ENCODE peak calls at places on chromosomes 12 and 14, in four cellular contexts. E is K562, G is SK-N-SH, U is HepG2. B is an unnamed sample.

GRCh38 chr14:64591809-64592208 is 42.0 kb downstream of the PPP1R36 start:
- DNase-seq in U (no peak), G (no peak), E (no peak), B (no peak)

GRCh38 chr12:26768611-26769603 is 64.1 kb downstream of the ITPR2 start:
- DNase-seq in G (no peak), E (no peak), U (peak), B (no peak)

GRCh38 chr14:52700701-52701172 is 5.4 kb upstream of the ERO1A start:
- DNase-seq in U (peak), E (no peak), G (no peak), B (no peak)

GRCh38 chr12:53219956-53220856 is 11.8 kb downstream of the RARG start:
- DNase-seq in E (peak), G (peak), U (peak), B (no peak)

GRCh38 chr14:104732355-104732804 is 8.4 kb downstream of the ADSS1 start:
- DNase-seq in E (no peak), G (no peak), U (no peak), B (no peak)

GRCh38 chr12:49347307-49348237 is 884 bp downstream of the DNAJC22 start:
- DNase-seq in U (peak), G (peak), E (peak), B (peak)

GRCh38 chr12:79926951-79927350 is 7.9 kb downstream of the PPP1R12A start:
- DNase-seq in G (no peak), U (no peak), E (no peak), B (no peak)

GRCh38 chr12:12999276-12999958 is 648 bp downstream of the HEBP1 start:
- DNase-seq in G (no peak), E (no peak), U (peak), B (no peak)

GRCh38 chr14:34098045-34098984 is 147.4 kb upstream of the EGLN3 start:
- DNase-seq in G (peak), U (peak), E (peak), B (no peak)

GRCh38 chr14:74835607-74836250 is 40.2 kb downstream of the PROX2 start:
- DNase-seq in E (no peak), U (no peak), G (no peak), B (no peak)

GRCh38 chr14:99127651-99128167 is 144.3 kb downstream of the BCL11B start:
- DNase-seq in E (no peak), G (no peak), U (no peak), B (no peak)

GRCh38 chr14:23061995-23062394 is 4.7 kb upstream of the CDH24 start:
- DNase-seq in U (peak), E (no peak), G (no peak), B (no peak)

GRCh38 chr12:9064201-9064814 is 51.4 kb downstream of the A2M start:
- DNase-seq in G (peak), E (no peak), U (peak), B (no peak)

GRCh38 chr12:94230357-94230905 is 82.1 kb downstream of the PLXNC1 start:
- DNase-seq in G (no peak), E (no peak), U (peak), B (no peak)

GRCh38 chr12:112796067-112796466 is 4.5 kb downstream of the RPH3A start:
- DNase-seq in G (no peak), E (no peak), U (no peak), B (no peak)

GRCh38 chr12:66066071-66066928 is 64.2 kb downstream of the LLPH start:
- DNase-seq in G (no peak), U (peak), E (no peak), B (no peak)

GRCh38 chr12:52020539-52021336 is 14.0 kb downstream of the TAMALIN start:
- DNase-seq in G (peak), E (peak), U (peak), B (peak)

GRCh38 chr14:94397899-94398479 is 9.6 kb upstream of the SERPINA1 start:
- DNase-seq in G (no peak), U (no peak), E (no peak), B (no peak)

GRCh38 chr12:127923501-127923900 is 343.5 kb upstream of the TMEM132C start:
- DNase-seq in E (no peak), G (no peak), U (no peak), B (no peak)

GRCh38 chr12:16359512-16360491 is 12.4 kb downstream of the MGST1 start:
- DNase-seq in U (peak), E (peak), G (peak), B (peak)

GRCh38 chr12:58860788-58861240 is 59.5 kb downstream of the LRIG3 start:
- DNase-seq in G (no peak), U (no peak), E (no peak), B (peak)

GRCh38 chr14:76937181-76938091 is 91.1 kb downstream of the IRF2BPL start:
- DNase-seq in U (no peak), E (peak), G (peak), B (no peak)

GRCh38 chr12:21882635-21883034 is 58.6 kb downstream of the ABCC9 start:
- DNase-seq in E (no peak), G (no peak), U (no peak), B (no peak)

GRCh38 chr12:54591001-54591591 is 2.6 kb upstream of the PPP1R1A start:
- DNase-seq in U (no peak), G (no peak), E (no peak), B (no peak)

GRCh38 chr12:32542550-32543229 is 136.4 kb upstream of the DNM1L start:
- DNase-seq in U (no peak), G (no peak), E (no peak), B (no peak)

GRCh38 chr14:44896275-44897040 is 65.3 kb downstream of the KLHL28 start:
- DNase-seq in U (peak), E (no peak), G (no peak), B (no peak)

GRCh38 chr14:74583689-74584434 is 28.2 kb downstream of the LTBP2 start:
- DNase-seq in E (no peak), U (no peak), G (no peak), B (no peak)

GRCh38 chr14:68810173-68811153 is 17.6 kb upstream of the ZFP36L1 start:
- DNase-seq in U (no peak), G (peak), E (no peak), B (no peak)

GRCh38 chr12:71517145-71517846 is 77.7 kb downstream of the LGR5 start:
- DNase-seq in E (no peak), U (no peak), G (no peak), B (no peak)

GRCh38 chr12:124938066-124938465 is 23.6 kb upstream of the UBC start:
- DNase-seq in G (no peak), E (no peak), U (no peak), B (no peak)

GRCh38 chr14:34081576-34082136 is 130.8 kb upstream of the EGLN3 start:
- DNase-seq in E (no peak), G (no peak), U (peak), B (no peak)

GRCh38 chr12:81811066-81811777 is 52.1 kb upstream of the PPFIA2 start:
- DNase-seq in U (no peak), G (no peak), E (no peak), B (no peak)

GRCh38 chr14:65290830-65291229 is 121.7 kb upstream of the FUT8 start:
- DNase-seq in E (no peak), U (peak), G (no peak), B (no peak)

GRCh38 chr12:39574378-39574777 is 45.2 kb downstream of the ABCD2 start:
- DNase-seq in U (no peak), E (no peak), G (no peak), B (no peak)

GRCh38 chr12:107925125-107925524 is 150.6 kb downstream of the ASCL4 start:
- DNase-seq in E (no peak), U (no peak), G (no peak), B (no peak)

GRCh38 chr12:107931761-107932160 is 157.3 kb downstream of the ASCL4 start:
- DNase-seq in G (no peak), U (no peak), E (no peak), B (no peak)

DNA sequence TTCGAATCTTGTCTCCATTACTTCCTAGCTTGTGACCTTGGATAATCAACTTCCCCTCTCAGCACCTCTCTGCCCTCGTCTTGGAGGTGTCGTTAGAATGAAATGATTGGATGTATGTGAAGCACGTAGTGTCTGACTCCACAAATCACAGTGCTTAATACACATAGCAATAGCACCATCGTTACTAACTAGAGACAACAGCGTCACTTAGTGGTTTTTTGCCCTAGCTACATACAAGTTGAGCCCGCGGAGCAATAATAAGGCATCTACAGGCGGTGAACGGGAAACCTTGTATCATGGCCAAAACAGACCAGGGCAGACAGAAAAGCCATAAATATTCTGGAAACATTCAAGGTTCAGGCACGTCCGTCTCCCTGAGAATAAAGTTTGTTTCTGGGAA is 154.9 kb downstream of the ASCL4 start:
- DNase-seq in E (peak), U (peak), G (peak), B (no peak)
- TF ChIP-seq GABPA in E (no peak), U (no peak), G (no peak), B (no peak)

GRCh38 chr14:30270200-30271161 is 288.5 kb upstream of the G2E3 start:
- DNase-seq in E (peak), U (peak), G (peak), B (peak)
- TF ChIP-seq GABPA in E (no peak), U (no peak), G (no peak), B (no peak)

GRCh38 chr12:89135976-89136634 is 216.2 kb downstream of the DUSP6 start:
- DNase-seq in E (no peak), U (no peak), G (no peak), B (no peak)

GRCh38 chr12:89140141-89140540 is 212.2 kb downstream of the DUSP6 start:
- DNase-seq in E (no peak), G (no peak), U (no peak), B (no peak)

GRCh38 chr12:89138048-89138852 is 214.1 kb downstream of the DUSP6 start:
- DNase-seq in E (no peak), U (no peak), G (no peak), B (no peak)

GRCh38 chr12:89140580-89141236 is 211.6 kb downstream of the DUSP6 start:
- DNase-seq in U (no peak), E (no peak), G (no peak), B (no peak)
- TF ChIP-seq GABPA in U (no peak), E (no peak), G (no peak), B (no peak)

GRCh38 chr14:67722293-67722692 is 20.6 kb downstream of the RDH12 start:
- DNase-seq in G (peak), U (no peak), E (no peak), B (no peak)
- TF ChIP-seq GABPA in G (no peak), U (no peak), E (no peak), B (no peak)

GRCh38 chr14:36270191-36270590 is 50.2 kb downstream of the MBIP start:
- DNase-seq in G (no peak), E (no peak), U (no peak), B (no peak)

GRCh38 chr14:36271222-36271621 is 49.2 kb downstream of the MBIP start:
- DNase-seq in E (no peak), G (no peak), U (no peak), B (no peak)

GRCh38 chr14:36268957-36269734 is 51.3 kb downstream of the MBIP start:
- DNase-seq in G (no peak), U (no peak), E (no peak), B (no peak)

GRCh38 chr14:36275741-36276140 is 44.7 kb downstream of the MBIP start:
- DNase-seq in E (no peak), U (no peak), G (no peak), B (no peak)

DNA sequence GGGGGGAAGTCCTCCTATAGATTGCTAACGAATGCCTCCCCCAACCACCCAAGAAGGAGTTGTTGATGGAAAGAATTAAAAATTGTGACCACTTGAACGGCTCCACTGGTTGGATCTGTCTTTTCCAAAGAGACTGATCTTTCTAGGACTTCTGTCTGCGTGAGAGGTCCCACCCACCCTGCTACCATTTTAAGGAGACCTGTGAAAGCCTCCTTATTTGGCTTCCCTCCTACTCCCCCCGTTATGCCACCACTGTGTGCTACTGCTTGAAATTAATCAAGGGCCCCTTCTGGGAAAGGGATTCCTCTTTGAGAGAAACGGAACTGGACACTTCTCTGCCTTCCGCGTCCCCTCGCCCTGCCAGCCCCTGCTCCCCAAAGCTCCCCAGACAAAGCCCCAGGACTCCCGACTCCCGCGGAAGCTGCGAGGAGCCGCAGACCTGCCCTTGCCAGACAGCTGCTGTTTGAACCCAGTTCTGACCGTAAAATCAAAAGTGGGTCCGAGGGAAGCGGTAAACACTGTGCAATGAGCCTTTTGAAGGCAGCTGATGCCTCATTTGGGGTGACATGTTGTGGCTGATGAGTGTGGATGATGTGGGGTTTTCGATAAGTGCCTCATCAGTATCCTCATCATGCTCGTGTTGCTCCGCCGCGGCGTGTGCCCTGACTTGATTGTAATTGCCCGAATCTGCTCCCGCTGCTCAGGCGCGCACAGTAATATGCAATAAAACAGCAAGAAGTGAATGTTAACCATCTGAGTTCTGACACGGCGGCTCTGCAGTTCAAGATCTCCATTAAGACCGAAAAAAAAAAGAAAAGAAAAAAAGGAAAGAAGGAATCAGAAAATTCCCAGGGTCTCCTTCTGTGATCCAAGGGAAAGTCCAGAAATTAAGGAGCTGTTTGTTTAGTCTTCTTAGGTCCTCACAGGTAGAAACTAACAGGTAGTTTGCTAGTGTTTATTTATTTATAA is 48.2 kb downstream of the MBIP start:
- DNase-seq in G (peak), U (no peak), E (no peak), B (no peak)
- TF ChIP-seq GABPA in G (no peak), U (no peak), E (no peak), B (no peak)

GRCh38 chr12:47962198-47962597 is 1.2 kb upstream of the TMEM106C start:
- DNase-seq in G (no peak), U (no peak), E (no peak), B (no peak)
- TF ChIP-seq GABPA in G (no peak), U (no peak), E (no peak), B (no peak)

GRCh38 chr12:116525418-116526001 is 33.7 kb upstream of the MAP1LC3B2 start:
- DNase-seq in U (no peak), G (no peak), E (no peak), B (no peak)
- TF ChIP-seq GABPA in U (no peak), G (no peak), E (no peak), B (no peak)

DNA sequence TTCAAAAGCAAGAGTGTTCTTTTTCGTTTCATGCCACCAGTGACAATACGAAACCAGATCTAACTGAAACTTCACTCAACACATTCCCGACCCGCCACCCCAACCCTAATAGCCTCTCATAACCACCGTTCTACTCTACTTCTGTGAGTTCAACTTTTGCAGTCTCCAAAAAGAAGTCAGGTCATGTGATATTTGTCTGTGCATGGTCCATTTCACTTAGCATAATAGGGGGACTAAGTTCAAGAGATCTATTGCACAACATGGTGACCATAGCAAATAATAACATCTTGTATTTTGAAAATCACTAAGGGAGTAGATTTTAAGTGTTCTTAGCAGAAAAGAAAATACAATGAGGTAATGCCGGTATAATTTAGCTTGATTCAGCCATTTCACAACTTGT is 376.4 kb downstream of the DIO2 start:
- DNase-seq in U (no peak), G (no peak), E (no peak), B (no peak)
- TF ChIP-seq GABPA in U (no peak), G (no peak), E (no peak), B (no peak)

DNA sequence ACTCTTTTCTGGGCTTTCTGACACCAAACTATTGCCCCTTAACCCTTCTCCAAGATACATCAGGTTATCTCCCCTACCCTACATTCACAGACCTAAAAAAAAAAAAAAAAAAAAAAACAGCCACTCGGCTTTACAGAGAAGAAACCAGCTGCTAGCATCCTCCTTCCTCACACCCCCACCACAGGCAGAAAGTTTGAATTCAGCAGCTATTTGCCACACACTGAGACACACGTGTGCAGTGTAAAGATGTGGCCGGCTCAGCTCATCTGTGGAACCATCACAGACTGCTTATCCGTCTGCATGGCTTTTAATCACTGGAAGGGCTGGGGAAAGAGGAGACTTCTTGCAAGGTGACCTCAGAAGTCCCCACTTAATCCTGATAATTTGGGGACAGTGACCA is 50.1 kb downstream of the VWF start:
- DNase-seq in E (no peak), U (no peak), G (no peak), B (no peak)
- TF ChIP-seq GABPA in E (no peak), U (no peak), G (no peak), B (no peak)

B was measured in H1.